ENCODE peak calls at places on chromosomes 6 and 20, in eight cellular contexts. One of them, this sample, is unnamed.

GRCh38 chr20:34365765-34366213 is 2.7 kb downstream of the ITCH start:
- DNase-seq in psoas muscle: no peak
- DNase-seq in breast epithelium: no peak
- DNase-seq in aorta: no peak
- DNase-seq in GM23248: no peak
- DNase-seq in esophagus squamous epithelium: no peak
- DNase-seq in right cardiac atrium: no peak
- DNase-seq in tibial artery: no peak
- DNase-seq in this sample: no peak

GRCh38 chr6:155349129-155349528 is 34.8 kb upstream of the TFB1M start:
- DNase-seq in aorta: no peak
- DNase-seq in tibial artery: no peak
- DNase-seq in breast epithelium: no peak
- DNase-seq in esophagus squamous epithelium: no peak
- DNase-seq in psoas muscle: no peak
- DNase-seq in GM23248: peak; percentile 63
- DNase-seq in right cardiac atrium: no peak
- DNase-seq in this sample: no peak

GRCh38 chr6:131139599-131139998 is 4.3 kb downstream of the AKAP7 start:
- DNase-seq in tibial artery: no peak
- DNase-seq in breast epithelium: no peak
- DNase-seq in esophagus squamous epithelium: no peak
- DNase-seq in aorta: no peak
- DNase-seq in GM23248: no peak
- DNase-seq in right cardiac atrium: no peak
- DNase-seq in psoas muscle: no peak
- DNase-seq in this sample: no peak

GRCh38 chr20:35463455-35464300 is 8.3 kb downstream of the CEP250 start:
- DNase-seq in psoas muscle: no peak
- DNase-seq in aorta: no peak
- DNase-seq in right cardiac atrium: no peak
- DNase-seq in esophagus squamous epithelium: no peak
- DNase-seq in breast epithelium: no peak
- DNase-seq in GM23248: peak; percentile 80
- DNase-seq in tibial artery: peak; percentile 33
- DNase-seq in this sample: peak; percentile 80

GRCh38 chr6:125363010-125363359 is 61.2 kb upstream of the HDDC2 start:
- DNase-seq in psoas muscle: no peak
- DNase-seq in esophagus squamous epithelium: no peak
- DNase-seq in right cardiac atrium: no peak
- DNase-seq in GM23248: peak; percentile 58
- DNase-seq in breast epithelium: peak; percentile 34
- DNase-seq in aorta: no peak
- DNase-seq in tibial artery: no peak
- DNase-seq in this sample: no peak

GRCh38 chr6:113936093-113936934 is 34.6 kb downstream of the HDAC2 start:
- DNase-seq in esophagus squamous epithelium: no peak
- DNase-seq in GM23248: peak; percentile 69
- DNase-seq in psoas muscle: no peak
- DNase-seq in right cardiac atrium: no peak
- DNase-seq in breast epithelium: no peak
- DNase-seq in aorta: no peak
- DNase-seq in tibial artery: peak; percentile 17
- DNase-seq in this sample: peak; percentile 30

GRCh38 chr6:116954938-116955337 is 77.9 kb downstream of the RFX6 start:
- DNase-seq in aorta: no peak
- DNase-seq in GM23248: no peak
- DNase-seq in tibial artery: no peak
- DNase-seq in esophagus squamous epithelium: no peak
- DNase-seq in right cardiac atrium: no peak
- DNase-seq in breast epithelium: no peak
- DNase-seq in psoas muscle: no peak
- DNase-seq in this sample: no peak

GRCh38 chr20:23403721-23404120 is 17.6 kb downstream of the NAPB start:
- DNase-seq in breast epithelium: no peak
- DNase-seq in right cardiac atrium: no peak
- DNase-seq in psoas muscle: no peak
- DNase-seq in GM23248: no peak
- DNase-seq in esophagus squamous epithelium: no peak
- DNase-seq in tibial artery: no peak
- DNase-seq in aorta: no peak
- DNase-seq in this sample: no peak

GRCh38 chr6:127148511-127148910 is 30.0 kb downstream of the RSPO3 start:
- DNase-seq in psoas muscle: peak; percentile 24
- DNase-seq in GM23248: peak; percentile 32
- DNase-seq in tibial artery: no peak
- DNase-seq in aorta: no peak
- DNase-seq in esophagus squamous epithelium: no peak
- DNase-seq in right cardiac atrium: no peak
- DNase-seq in breast epithelium: no peak
- DNase-seq in this sample: no peak

GRCh38 chr6:24796616-24797290 is 2.0 kb downstream of the ARMH2 start:
- DNase-seq in esophagus squamous epithelium: no peak
- DNase-seq in tibial artery: no peak
- DNase-seq in aorta: no peak
- DNase-seq in GM23248: no peak
- DNase-seq in right cardiac atrium: no peak
- DNase-seq in breast epithelium: no peak
- DNase-seq in psoas muscle: no peak
- DNase-seq in this sample: no peak

GRCh38 chr6:56624046-56624727 is 18.5 kb downstream of the DST start:
- DNase-seq in GM23248: peak; percentile 51
- DNase-seq in breast epithelium: no peak
- DNase-seq in right cardiac atrium: no peak
- DNase-seq in psoas muscle: no peak
- DNase-seq in tibial artery: no peak
- DNase-seq in esophagus squamous epithelium: no peak
- DNase-seq in aorta: no peak
- DNase-seq in this sample: no peak

GRCh38 chr6:169722362-169723199 is 1.7 kb downstream of the PHF10 start:
- DNase-seq in breast epithelium: peak; percentile 32
- DNase-seq in tibial artery: peak; percentile 42
- DNase-seq in GM23248: peak; percentile 82
- DNase-seq in right cardiac atrium: peak; percentile 78
- DNase-seq in aorta: peak; percentile 80
- DNase-seq in psoas muscle: peak; percentile 33
- DNase-seq in esophagus squamous epithelium: no peak
- DNase-seq in this sample: peak; percentile 62

GRCh38 chr6:77173472-77174074 is 289.7 kb downstream of the HTR1B start:
- DNase-seq in psoas muscle: no peak
- DNase-seq in esophagus squamous epithelium: no peak
- DNase-seq in tibial artery: no peak
- DNase-seq in breast epithelium: no peak
- DNase-seq in aorta: no peak
- DNase-seq in right cardiac atrium: peak; percentile 17
- DNase-seq in GM23248: peak; percentile 20
- DNase-seq in this sample: peak; percentile 21

GRCh38 chr20:31595654-31596411 is 9.3 kb upstream of the ID1 start:
- DNase-seq in tibial artery: peak; percentile 89
- DNase-seq in esophagus squamous epithelium: no peak
- DNase-seq in psoas muscle: peak; percentile 86
- DNase-seq in breast epithelium: no peak
- DNase-seq in aorta: peak; percentile 92
- DNase-seq in GM23248: peak; percentile 99
- DNase-seq in right cardiac atrium: peak; percentile 98
- DNase-seq in this sample: peak; percentile 89

GRCh38 chr6:154926366-154926765 is 68.7 kb upstream of the TIAM2 start:
- DNase-seq in esophagus squamous epithelium: no peak
- DNase-seq in breast epithelium: no peak
- DNase-seq in aorta: no peak
- DNase-seq in psoas muscle: no peak
- DNase-seq in right cardiac atrium: no peak
- DNase-seq in GM23248: no peak
- DNase-seq in tibial artery: no peak
- DNase-seq in this sample: no peak

GRCh38 chr6:7730411-7730810 is 4.5 kb downstream of the BMP6 start:
- DNase-seq in psoas muscle: no peak
- DNase-seq in aorta: no peak
- DNase-seq in right cardiac atrium: no peak
- DNase-seq in tibial artery: no peak
- DNase-seq in GM23248: no peak
- DNase-seq in esophagus squamous epithelium: no peak
- DNase-seq in breast epithelium: no peak
- DNase-seq in this sample: no peak

GRCh38 chr6:44237813-44238433 is 9.0 kb upstream of the HSP90AB1 start:
- DNase-seq in right cardiac atrium: peak; percentile 93
- DNase-seq in esophagus squamous epithelium: no peak
- DNase-seq in tibial artery: peak; percentile 78
- DNase-seq in aorta: peak; percentile 95
- DNase-seq in psoas muscle: peak; percentile 88
- DNase-seq in breast epithelium: peak; percentile 75
- DNase-seq in GM23248: peak; percentile 86
- DNase-seq in this sample: peak; percentile 96

GRCh38 chr20:63815613-63815862 is 15.5 kb downstream of the ZBTB46 start:
- DNase-seq in tibial artery: no peak
- DNase-seq in aorta: no peak
- DNase-seq in esophagus squamous epithelium: no peak
- DNase-seq in right cardiac atrium: no peak
- DNase-seq in breast epithelium: no peak
- DNase-seq in GM23248: no peak
- DNase-seq in psoas muscle: no peak
- DNase-seq in this sample: no peak

GRCh38 chr20:57392130-57392445 is 892 bp downstream of the RBM38 start:
- DNase-seq in right cardiac atrium: no peak
- DNase-seq in GM23248: no peak
- DNase-seq in tibial artery: no peak
- DNase-seq in psoas muscle: no peak
- DNase-seq in aorta: peak; percentile 63
- DNase-seq in breast epithelium: no peak
- DNase-seq in esophagus squamous epithelium: no peak
- DNase-seq in this sample: no peak

GRCh38 chr20:4719190-4719589 is 2.5 kb upstream of the PRND start:
- DNase-seq in psoas muscle: no peak
- DNase-seq in breast epithelium: no peak
- DNase-seq in right cardiac atrium: no peak
- DNase-seq in GM23248: no peak
- DNase-seq in tibial artery: no peak
- DNase-seq in aorta: no peak
- DNase-seq in esophagus squamous epithelium: no peak
- DNase-seq in this sample: no peak

GRCh38 chr6:28353981-28354676 is 4.4 kb downstream of the ZKSCAN3 start:
- DNase-seq in aorta: peak; percentile 76
- DNase-seq in right cardiac atrium: peak; percentile 79
- DNase-seq in esophagus squamous epithelium: no peak
- DNase-seq in psoas muscle: peak; percentile 63
- DNase-seq in breast epithelium: peak; percentile 47
- DNase-seq in GM23248: peak; percentile 54
- DNase-seq in tibial artery: no peak
- DNase-seq in this sample: no peak

GRCh38 chr20:22561965-22562581 is 22.3 kb downstream of the FOXA2 start:
- DNase-seq in right cardiac atrium: no peak
- DNase-seq in esophagus squamous epithelium: no peak
- DNase-seq in tibial artery: no peak
- DNase-seq in psoas muscle: no peak
- DNase-seq in GM23248: no peak
- DNase-seq in breast epithelium: no peak
- DNase-seq in aorta: no peak
- DNase-seq in this sample: no peak

GRCh38 chr20:34938466-34939163 is 17.0 kb downstream of the GSS start:
- DNase-seq in psoas muscle: peak; percentile 60
- DNase-seq in tibial artery: peak; percentile 62
- DNase-seq in esophagus squamous epithelium: no peak
- DNase-seq in breast epithelium: peak; percentile 55
- DNase-seq in aorta: peak; percentile 78
- DNase-seq in GM23248: no peak
- DNase-seq in right cardiac atrium: peak; percentile 84
- DNase-seq in this sample: no peak

GRCh38 chr6:82298012-82298411 is 50.5 kb upstream of the IBTK start:
- DNase-seq in esophagus squamous epithelium: no peak
- DNase-seq in breast epithelium: no peak
- DNase-seq in GM23248: peak; percentile 59
- DNase-seq in right cardiac atrium: no peak
- DNase-seq in aorta: no peak
- DNase-seq in tibial artery: no peak
- DNase-seq in psoas muscle: no peak
- DNase-seq in this sample: no peak
- H3K4me3 ChIP-seq in esophagus squamous epithelium: no peak overlapping the region
- H3K4me3 ChIP-seq in breast epithelium: no peak overlapping the region
- H3K4me3 ChIP-seq in GM23248: no peak overlapping the region
- H3K4me3 ChIP-seq in right cardiac atrium: no peak overlapping the region
- H3K4me3 ChIP-seq in aorta: no peak overlapping the region
- H3K4me3 ChIP-seq in tibial artery: no peak overlapping the region
- H3K4me3 ChIP-seq in psoas muscle: no peak overlapping the region
- H3K4me3 ChIP-seq in this sample: no peak overlapping the region

GRCh38 chr6:160668589-160668988 is 4.5 kb upstream of the LPA start:
- DNase-seq in right cardiac atrium: no peak
- DNase-seq in tibial artery: no peak
- DNase-seq in aorta: no peak
- DNase-seq in GM23248: no peak
- DNase-seq in esophagus squamous epithelium: no peak
- DNase-seq in breast epithelium: no peak
- DNase-seq in psoas muscle: no peak
- DNase-seq in this sample: no peak

GRCh38 chr6:160667854-160668481 is 3.9 kb upstream of the LPA start:
- DNase-seq in tibial artery: no peak
- DNase-seq in esophagus squamous epithelium: no peak
- DNase-seq in psoas muscle: no peak
- DNase-seq in GM23248: no peak
- DNase-seq in aorta: no peak
- DNase-seq in right cardiac atrium: no peak
- DNase-seq in breast epithelium: no peak
- DNase-seq in this sample: peak; percentile 57

GRCh38 chr6:160659562-160659961 is 4.5 kb downstream of the LPA start:
- DNase-seq in tibial artery: no peak
- DNase-seq in aorta: no peak
- DNase-seq in esophagus squamous epithelium: no peak
- DNase-seq in psoas muscle: no peak
- DNase-seq in right cardiac atrium: no peak
- DNase-seq in GM23248: no peak
- DNase-seq in breast epithelium: no peak
- DNase-seq in this sample: no peak

GRCh38 chr6:160661129-160661723 is 2.8 kb downstream of the LPA start:
- DNase-seq in GM23248: no peak
- DNase-seq in tibial artery: no peak
- DNase-seq in esophagus squamous epithelium: no peak
- DNase-seq in psoas muscle: no peak
- DNase-seq in aorta: no peak
- DNase-seq in breast epithelium: no peak
- DNase-seq in right cardiac atrium: no peak
- DNase-seq in this sample: no peak

GRCh38 chr6:160662842-160663241 is 1.2 kb downstream of the LPA start:
- DNase-seq in tibial artery: no peak
- DNase-seq in breast epithelium: no peak
- DNase-seq in right cardiac atrium: no peak
- DNase-seq in psoas muscle: no peak
- DNase-seq in GM23248: no peak
- DNase-seq in aorta: no peak
- DNase-seq in esophagus squamous epithelium: no peak
- DNase-seq in this sample: no peak
- H3K27me3 ChIP-seq in tibial artery: no peaks in the 10 kb centered on the region
- H3K27me3 ChIP-seq in breast epithelium: no peaks in the 10 kb centered on the region
- H3K27me3 ChIP-seq in right cardiac atrium: no peaks in the 10 kb centered on the region
- H3K27me3 ChIP-seq in psoas muscle: no peaks in the 10 kb centered on the region
- H3K27me3 ChIP-seq in GM23248: no peaks in the 10 kb centered on the region
- H3K27me3 ChIP-seq in aorta: no peaks in the 10 kb centered on the region
- H3K27me3 ChIP-seq in esophagus squamous epithelium: no peaks in the 10 kb centered on the region
- H3K27me3 ChIP-seq in this sample: peaks cover 2% of the 10 kb centered on the region

GRCh38 chr6:38261626-38262025 is 378.1 kb downstream of the BTBD9 start:
- DNase-seq in breast epithelium: no peak
- DNase-seq in GM23248: peak; percentile 61
- DNase-seq in tibial artery: no peak
- DNase-seq in psoas muscle: no peak
- DNase-seq in esophagus squamous epithelium: no peak
- DNase-seq in right cardiac atrium: no peak
- DNase-seq in aorta: no peak
- DNase-seq in this sample: no peak
- H3K4me3 ChIP-seq in breast epithelium: no peak overlapping the region
- H3K4me3 ChIP-seq in GM23248: peak overlapping the region; percentile 56
- H3K4me3 ChIP-seq in tibial artery: no peak overlapping the region
- H3K4me3 ChIP-seq in psoas muscle: no peak overlapping the region
- H3K4me3 ChIP-seq in esophagus squamous epithelium: no peak overlapping the region
- H3K4me3 ChIP-seq in right cardiac atrium: no peak overlapping the region
- H3K4me3 ChIP-seq in aorta: no peak overlapping the region
- H3K4me3 ChIP-seq in this sample: no peak overlapping the region

GRCh38 chr20:2524435-2525272 is 11.7 kb upstream of the TMC2 start:
- DNase-seq in esophagus squamous epithelium: no peak
- DNase-seq in breast epithelium: peak; percentile 65
- DNase-seq in aorta: peak; percentile 98
- DNase-seq in right cardiac atrium: peak; percentile 94
- DNase-seq in psoas muscle: peak; percentile 85
- DNase-seq in tibial artery: peak; percentile 75
- DNase-seq in GM23248: peak; percentile 86
- DNase-seq in this sample: peak; percentile 90
- H3K27me3 ChIP-seq in esophagus squamous epithelium: no peaks in the 10 kb centered on the region
- H3K27me3 ChIP-seq in breast epithelium: no peaks in the 10 kb centered on the region
- H3K27me3 ChIP-seq in aorta: no peaks in the 10 kb centered on the region
- H3K27me3 ChIP-seq in right cardiac atrium: no peaks in the 10 kb centered on the region
- H3K27me3 ChIP-seq in psoas muscle: peaks cover 4% of the 10 kb centered on the region
- H3K27me3 ChIP-seq in tibial artery: no peaks in the 10 kb centered on the region
- H3K27me3 ChIP-seq in GM23248: no peaks in the 10 kb centered on the region
- H3K27me3 ChIP-seq in this sample: peaks cover 54% of the 10 kb centered on the region